ENCODE peak calls at places on chromosomes 13 and 19, in six cellular contexts. Q is psoas muscle, H is tibial artery, V is fibroblast of lung, W is aorta, D is cardiac muscle cell. R is an unnamed sample.

GRCh38 chr13:83730674-83731073 is 151.6 kb downstream of the SLITRK1 start:
- DNase-seq in D (no peak), V (no peak), H (no peak), Q (no peak), W (no peak), R (no peak)

GRCh38 chr13:59274958-59275727 is 888.6 kb downstream of the DIAPH3 start:
- DNase-seq in V (no peak), D (no peak), W (no peak), Q (no peak), H (no peak), R (no peak)

GRCh38 chr19:952680-953500 is 27.1 kb downstream of the ARID3A start:
- DNase-seq in W (no peak), V (no peak), H (no peak), D (peak), Q (no peak), R (no peak)

GRCh38 chr13:113652404-113653263 is 5.4 kb downstream of the ATP4B start:
- DNase-seq in D (no peak), W (peak), V (no peak), Q (no peak), H (peak), R (no peak)

GRCh38 chr19:6264803-6265202 is 15.0 kb downstream of the MLLT1 start:
- DNase-seq in W (no peak), Q (no peak), H (no peak), D (no peak), V (no peak), R (no peak)

GRCh38 chr19:18253130-18253529 is 21.1 kb downstream of the IQCN start:
- DNase-seq in V (no peak), Q (no peak), W (no peak), H (no peak), D (no peak), R (no peak)

GRCh38 chr19:56091066-56091490 is 30.0 kb downstream of the ZNF787 start:
- DNase-seq in V (peak), H (no peak), W (no peak), Q (no peak), D (peak), R (peak)

GRCh38 chr19:6213696-6214585 is 65.8 kb downstream of the MLLT1 start:
- DNase-seq in Q (no peak), V (no peak), H (no peak), D (no peak), W (no peak), R (no peak)

GRCh38 chr13:113724780-113725315 is 34.2 kb upstream of the TMEM255B start:
- DNase-seq in W (peak), H (peak), Q (peak), D (peak), V (peak), R (peak)

GRCh38 chr19:50702870-50703829 is 16.5 kb downstream of the SHANK1 start:
- DNase-seq in D (peak), Q (no peak), W (peak), H (no peak), V (no peak), R (no peak)

GRCh38 chr19:27780367-27781065 is 1432.4 kb downstream of the UQCRFS1 start:
- DNase-seq in D (no peak), V (no peak), H (no peak), Q (no peak), W (no peak), R (no peak)

GRCh38 chr13:110397445-110397844 is 90.4 kb downstream of the COL4A2 start:
- DNase-seq in Q (no peak), V (peak), H (no peak), D (peak), W (peak), R (no peak)

GRCh38 chr19:38684078-38684861 is 36.8 kb downstream of the ACTN4 start:
- DNase-seq in V (peak), D (peak), H (peak), W (peak), Q (peak), R (no peak)

GRCh38 chr13:38265135-38265497 is 84.5 kb upstream of the UFM1 start:
- DNase-seq in H (no peak), W (no peak), D (no peak), V (no peak), Q (no peak), R (no peak)

GRCh38 chr13:113939905-113940339 is 34.0 kb downstream of the C13orf46 start:
- DNase-seq in V (no peak), H (no peak), Q (no peak), W (no peak), D (no peak), R (no peak)

GRCh38 chr19:15563325-15563794 is 51.7 kb upstream of the CYP4F8 start:
- DNase-seq in H (no peak), V (no peak), W (no peak), D (peak), Q (no peak), R (peak)

GRCh38 chr13:73059460-73060250 is 850 bp downstream of the KLF5 start:
- DNase-seq in W (peak), V (no peak), D (no peak), H (peak), Q (peak), R (peak)

GRCh38 chr19:54179921-54180452 is 7.0 kb upstream of the TMC4 start:
- DNase-seq in Q (no peak), D (peak), W (peak), H (no peak), V (peak), R (no peak)

GRCh38 chr13:50708461-50708860 is 135.0 kb downstream of the DLEU7 start:
- DNase-seq in Q (no peak), W (no peak), V (no peak), D (peak), H (no peak), R (no peak)

GRCh38 chr13:95784161-95784880 is 107.4 kb downstream of the DNAJC3 start:
- DNase-seq in D (peak), Q (no peak), W (no peak), V (peak), H (no peak), R (no peak)

GRCh38 chr19:33963514-33963913 is 166.8 kb downstream of the KCTD15 start:
- DNase-seq in Q (no peak), H (no peak), D (no peak), V (no peak), W (no peak), R (no peak)

GRCh38 chr19:48319647-48320537 is 5.5 kb upstream of the EMP3 start:
- DNase-seq in D (peak), H (peak), W (peak), V (peak), Q (peak), R (peak)

GRCh38 chr13:93039131-93039530 is 187.5 kb upstream of the GPC6 start:
- DNase-seq in H (no peak), Q (no peak), D (peak), W (no peak), V (peak), R (no peak)

GRCh38 chr13:41596190-41596589 is 138.8 kb downstream of the RGCC start:
- DNase-seq in H (no peak), Q (no peak), V (peak), D (peak), W (no peak), R (no peak)

GRCh38 chr13:112117955-112118302 is 51.0 kb downstream of the SOX1 start:
- DNase-seq in D (no peak), H (peak), V (no peak), Q (no peak), W (no peak), R (no peak)

GRCh38 chr13:31739226-31739625 is at the start of gene RXFP2:
- DNase-seq in W (no peak), V (no peak), D (no peak), Q (no peak), H (no peak), R (no peak)

GRCh38 chr13:45941261-45941660 is 89.7 kb upstream of the SIAH3 start:
- DNase-seq in W (no peak), Q (no peak), H (no peak), V (no peak), D (no peak), R (no peak)

GRCh38 chr13:113786262-113786841 is 27.3 kb downstream of the TMEM255B start:
- DNase-seq in W (no peak), D (peak), Q (no peak), V (peak), H (peak), R (no peak)

GRCh38 chr19:49718511-49718910 is 27.6 kb downstream of the CPT1C start:
- DNase-seq in H (no peak), V (peak), Q (no peak), W (no peak), D (peak), R (no peak)

GRCh38 chr19:633786-634639 is 676 bp upstream of the POLRMT start:
- DNase-seq in D (no peak), V (no peak), W (no peak), Q (no peak), H (no peak), R (no peak)

GRCh38 chr13:78777973-78778372 is 119.0 kb upstream of the OBI1 start:
- DNase-seq in V (no peak), Q (no peak), D (no peak), H (no peak), W (no peak), R (no peak)

GRCh38 chr19:33245948-33246728 is 20.5 kb upstream of the SLC7A10 start:
- DNase-seq in D (peak), V (peak), Q (no peak), H (no peak), W (peak), R (peak)

GRCh38 chr13:30779608-30780007 is 44.3 kb downstream of the ALOX5AP start:
- DNase-seq in Q (no peak), W (no peak), D (no peak), H (no peak), V (no peak), R (no peak)

GRCh38 chr19:41699231-41699967 is 9.0 kb upstream of the CEACAM5 start:
- DNase-seq in W (no peak), D (no peak), Q (no peak), V (no peak), H (peak), R (no peak)

GRCh38 chr19:2624537-2625091 is 77.9 kb downstream of the GNG7 start:
- DNase-seq in D (no peak), H (no peak), Q (peak), W (no peak), V (no peak), R (peak)

GRCh38 chr19:7788933-7789323 is 25.9 kb downstream of the CLEC4M start:
- DNase-seq in H (no peak), Q (no peak), D (no peak), V (no peak), W (no peak), R (no peak)

DNA sequence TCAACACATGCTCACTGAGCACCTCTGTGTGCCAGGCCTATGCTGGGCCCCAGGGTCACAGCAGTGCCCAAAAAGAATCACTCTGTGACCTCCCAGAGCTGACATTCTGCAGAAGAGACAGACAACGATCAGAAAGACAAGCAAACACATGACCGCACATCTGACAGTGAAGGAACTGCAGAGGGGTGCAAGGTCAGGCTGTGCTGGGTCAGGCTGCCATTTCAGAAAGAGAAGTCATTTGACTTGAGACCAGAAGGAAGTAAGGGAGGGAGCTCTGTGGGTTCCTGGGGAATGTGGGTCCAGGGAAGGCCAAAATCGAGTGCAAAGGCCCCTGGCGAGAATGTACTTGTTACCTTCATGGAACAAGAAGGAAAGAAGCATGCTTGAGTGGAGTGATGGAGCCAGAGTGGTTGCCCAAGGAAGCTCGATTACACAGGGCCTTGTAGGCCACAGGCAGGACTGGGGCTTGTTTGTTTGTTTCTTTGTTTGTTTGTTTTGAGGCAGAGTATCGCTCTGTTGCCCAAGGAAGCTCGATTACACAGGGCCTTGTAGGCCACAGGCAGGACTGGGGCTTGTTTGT is 11.4 kb upstream of the CD22 start:
- DNase-seq in D (no peak), V (no peak), Q (no peak), W (no peak), H (no peak), R (no peak)
- H3K27ac ChIP-seq in D (no peak), V (no peak), Q (no peak), W (no peak), H (no peak), R (no peak)

GRCh38 chr13:21079761-21080730 is 18.7 kb upstream of the LATS2 start:
- DNase-seq in H (peak), Q (no peak), V (peak), D (peak), W (peak), R (no peak)
- H3K27ac ChIP-seq in H (peak), Q (peak), V (peak), D (no peak), W (peak), R (no peak)

DNA sequence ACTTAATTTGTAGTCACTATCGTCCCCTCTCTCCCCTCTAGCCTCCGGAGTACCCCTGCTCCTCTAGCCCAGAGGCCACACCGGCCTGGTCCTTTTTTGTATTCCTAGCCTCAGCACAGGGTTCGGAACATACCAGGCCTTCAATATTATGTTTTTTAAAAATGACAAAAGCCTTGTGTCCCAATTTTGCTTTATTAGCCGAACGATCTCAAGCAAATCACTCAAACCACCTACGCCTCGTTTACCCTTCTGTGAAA is 463 bp upstream of the POMP start:
- DNase-seq in W (no peak), D (peak), H (no peak), V (no peak), Q (no peak), R (no peak)
- H3K27ac ChIP-seq in W (peak), D (peak), H (peak), V (peak), Q (peak), R (peak)

GRCh38 chr13:36912369-36912768 is 7.7 kb downstream of the SMAD9 start:
- DNase-seq in D (no peak), W (no peak), H (no peak), V (no peak), Q (no peak), R (no peak)

GRCh38 chr13:36912983-36913382 is 7.1 kb downstream of the SMAD9 start:
- DNase-seq in H (no peak), W (no peak), Q (no peak), V (no peak), D (no peak), R (no peak)

GRCh38 chr13:36915106-36915505 is 4.9 kb downstream of the SMAD9 start:
- DNase-seq in W (no peak), V (no peak), Q (no peak), D (no peak), H (no peak), R (no peak)

GRCh38 chr13:36914648-36915047 is 5.4 kb downstream of the SMAD9 start:
- DNase-seq in Q (no peak), W (no peak), H (no peak), V (no peak), D (no peak), R (no peak)

DNA sequence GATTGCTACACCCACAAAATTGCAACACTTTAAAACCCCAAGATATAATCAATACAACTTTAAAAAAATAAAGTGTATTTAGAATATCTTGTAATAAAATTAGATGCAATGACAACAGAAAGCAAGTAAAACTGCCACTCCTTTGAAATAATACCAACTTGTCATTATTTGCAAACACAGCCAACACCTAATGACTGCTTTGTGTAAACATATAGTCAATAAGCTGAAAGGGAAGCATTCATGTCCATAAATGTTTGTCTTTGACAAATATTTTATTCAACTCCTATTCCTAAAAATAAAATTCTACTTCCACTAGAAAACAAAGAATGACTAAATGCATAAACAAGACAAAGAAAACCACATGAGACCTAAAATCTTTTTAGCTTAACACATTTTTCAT is 6.6 kb downstream of the SMAD9 start:
- DNase-seq in V (no peak), W (no peak), D (no peak), H (no peak), Q (no peak), R (no peak)
- H3K27ac ChIP-seq in V (no peak), W (no peak), D (peak), H (no peak), Q (no peak), R (no peak)

GRCh38 chr19:44051654-44052402 is at the start of gene ZNF223:
- DNase-seq in Q (peak), V (peak), H (peak), D (peak), W (peak), R (peak)
- H3K27ac ChIP-seq in Q (peak), V (peak), H (peak), D (peak), W (peak), R (peak)

R was measured in right lobe of liver.